ENCODE peak calls at places on chromosome 13, in five cellular contexts. F, J, X, T and D are unnamed samples.

GRCh38 chr13:76223565-76223964 is 587.4 kb downstream of the LMO7 start:
- DNase-seq in X (no peak), F (no peak), J (no peak), T (peak; percentile 21), D (no peak)

GRCh38 chr13:56457535-56458200 is 683.0 kb upstream of the PRR20A start:
- DNase-seq in F (no peak), T (no peak), X (no peak), J (no peak), D (no peak)

GRCh38 chr13:49867834-49868233 is 68.3 kb downstream of the SPRYD7 start:
- DNase-seq in X (no peak), F (no peak), T (no peak), J (no peak), D (no peak)

GRCh38 chr13:112670864-112671263 is 19.0 kb upstream of the ATP11A start:
- DNase-seq in J (no peak), F (no peak), T (no peak), X (no peak), D (no peak)

GRCh38 chr13:35887028-35887666 is 244.0 kb downstream of the DCLK1 start:
- DNase-seq in X (no peak), F (no peak), J (no peak), T (no peak), D (no peak)

GRCh38 chr13:27991881-27992280 is 3.4 kb upstream of the URAD start:
- DNase-seq in F (no peak), J (no peak), T (no peak), X (no peak), D (no peak)

GRCh38 chr13:29754486-29754806 is 96.0 kb downstream of the UBL3 start:
- DNase-seq in J (peak; percentile 61), X (peak; percentile 60), F (peak; percentile 47), T (no peak), D (no peak)

GRCh38 chr13:78247362-78247761 is 328.7 kb upstream of the EDNRB start:
- DNase-seq in J (no peak), F (no peak), X (no peak), T (no peak), D (no peak)

GRCh38 chr13:113153810-113154748 is 4.4 kb upstream of the PROZ start:
- DNase-seq in X (peak; percentile 39), T (peak; percentile 84), J (peak; percentile 51), F (peak; percentile 49), D (peak; percentile 66)

GRCh38 chr13:94061316-94061715 is 418.2 kb downstream of the DCT start:
- DNase-seq in T (no peak), X (peak; percentile 70), F (no peak), J (peak; percentile 79), D (no peak)

GRCh38 chr13:27662738-27663470 is 41.2 kb downstream of the POLR1D start:
- DNase-seq in F (peak; percentile 25), X (no peak), T (no peak), J (no peak), D (no peak)

GRCh38 chr13:80737513-80737912 is 396.6 kb upstream of the SPRY2 start:
- DNase-seq in F (no peak), T (no peak), J (no peak), X (no peak), D (no peak)

GRCh38 chr13:86907116-86907515 is 764.1 kb upstream of the SLITRK5 start:
- DNase-seq in J (peak; percentile 58), T (no peak), F (no peak), X (peak; percentile 47), D (no peak)

GRCh38 chr13:41017744-41018582 is 1.2 kb downstream of the ELF1 start:
- DNase-seq in T (no peak), F (peak; percentile 58), X (no peak), J (peak; percentile 19), D (peak; percentile 66)

GRCh38 chr13:50846861-50847475 is 3.5 kb upstream of the DLEU7 start:
- DNase-seq in X (no peak), F (no peak), T (no peak), J (no peak), D (peak; percentile 60)

GRCh38 chr13:104984296-104984818 is 1551.1 kb downstream of the EFNB2 start:
- DNase-seq in F (no peak), J (peak; percentile 12), X (peak; percentile 71), T (no peak), D (no peak)

GRCh38 chr13:29513981-29514719 is 81.3 kb downstream of the SLC7A1 start:
- DNase-seq in X (no peak), J (no peak), F (no peak), T (no peak), D (no peak)

GRCh38 chr13:35964764-35965163 is 166.4 kb downstream of the DCLK1 start:
- DNase-seq in F (peak; percentile 22), T (no peak), X (no peak), J (peak; percentile 68), D (no peak)

GRCh38 chr13:110126391-110126961 is 180.5 kb downstream of the COL4A1 start:
- DNase-seq in X (peak; percentile 99), F (no peak), J (peak; percentile 98), T (peak; percentile 92), D (no peak)

GRCh38 chr13:109789262-109789661 is 2.9 kb upstream of the IRS2 start:
- DNase-seq in T (no peak), J (no peak), X (no peak), F (no peak), D (no peak)

GRCh38 chr13:30065181-30065580 is 214.8 kb upstream of the UBL3 start:
- DNase-seq in T (no peak), X (no peak), J (no peak), F (no peak), D (no peak)

GRCh38 chr13:75178436-75178835 is 303.5 kb downstream of the TBC1D4 start:
- DNase-seq in J (no peak), F (no peak), X (no peak), T (no peak), D (no peak)

DNA sequence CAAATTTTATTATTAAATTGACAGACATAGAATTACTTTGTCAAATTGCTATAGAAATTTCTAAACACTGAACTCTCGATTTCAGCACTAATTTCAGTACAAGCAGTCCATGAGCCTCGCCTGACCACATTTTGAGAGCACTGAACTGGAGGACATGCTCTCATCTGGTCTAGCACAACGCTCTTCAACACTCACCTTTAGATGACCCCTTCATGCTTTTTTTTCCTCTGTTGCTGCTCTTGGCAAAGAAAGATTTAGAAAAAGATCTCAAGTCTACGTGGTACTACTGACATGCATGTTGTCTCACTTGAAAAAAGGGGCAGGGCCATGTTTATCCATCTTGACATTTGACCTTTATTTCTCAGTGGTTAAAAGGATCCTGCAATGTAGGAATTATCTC is 981.5 kb downstream of the DIAPH3 start:
- DNase-seq in X (no peak), F (no peak), T (no peak), J (no peak), D (no peak)
- H3K4me2 ChIP-seq in X (no peak overlapping the region), F (no peak overlapping the region), T (no peak overlapping the region), J (no peak overlapping the region), D (no peak overlapping the region)

DNA sequence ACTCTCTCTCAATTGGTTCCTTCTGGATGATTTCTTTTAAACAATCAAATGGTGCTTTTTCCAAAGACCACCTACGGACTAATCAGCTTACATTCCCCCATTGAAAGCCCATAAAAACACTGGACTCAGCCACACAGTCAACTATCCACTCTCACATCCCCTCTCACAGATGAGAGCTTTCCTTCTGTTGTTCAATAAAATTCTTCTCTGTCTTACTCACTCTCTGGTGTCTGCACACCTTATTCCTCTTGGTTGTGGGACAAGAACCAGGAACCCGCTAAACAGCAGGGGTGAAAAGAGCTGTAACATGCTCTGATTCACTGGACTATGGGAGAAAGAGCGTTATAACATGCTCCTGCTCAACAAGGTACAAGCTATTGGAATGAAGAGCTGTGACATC is 2896.2 kb downstream of the PCDH9 start:
- DNase-seq in F (no peak), J (no peak), T (peak; percentile 68), X (no peak), D (no peak)
- TF ChIP-seq CTCF in F (no peak), J (no peak), T (no peak), X (no peak), D (no peak)

GRCh38 chr13:99288069-99288468 is 19.1 kb downstream of the GPR183 start:
- DNase-seq in X (peak; percentile 35), F (no peak), J (no peak), T (no peak), D (no peak)
- H3K4me2 ChIP-seq in X (no peak overlapping the region), F (no peak overlapping the region), J (no peak overlapping the region), T (no peak overlapping the region), D (no peak overlapping the region)

GRCh38 chr13:37978680-37979079 is 109.1 kb upstream of the TRPC4 start:
- DNase-seq in J (no peak), F (no peak), T (no peak), X (no peak), D (no peak)

GRCh38 chr13:37981932-37982331 is 112.4 kb upstream of the TRPC4 start:
- DNase-seq in X (no peak), F (no peak), J (no peak), T (no peak), D (no peak)

GRCh38 chr13:37985281-37985680 is 115.7 kb upstream of the TRPC4 start:
- DNase-seq in X (no peak), J (no peak), T (no peak), F (no peak), D (no peak)

GRCh38 chr13:37984357-37984756 is 114.8 kb upstream of the TRPC4 start:
- DNase-seq in J (no peak), X (no peak), F (peak; percentile 14), T (peak; percentile 26), D (no peak)
- TF ChIP-seq CTCF in J (no peak), X (no peak), F (peak; percentile 14), T (peak; percentile 29), D (peak; percentile 55)